ENCODE peak calls at places on chromosome 22, in six cellular contexts. B is prostate gland, E is A549, F is left lung, P is PC-3, I is left ventricle myocardium inferior. R is an unnamed sample. For H3K4me1, the result is how much of the 10 kb centered on the place peaks cover.

GRCh38 chr22:39898997-39899396 is 1.9 kb upstream of the GRAP2 start:
- DNase-seq in B (no peak), E (no peak), F (no peak), P (no peak), I (no peak), R (no peak)

GRCh38 chr22:24460418-24461089 is 33.2 kb downstream of the ADORA2A start:
- DNase-seq in B (no peak), E (no peak), F (no peak), P (no peak), I (no peak), R (no peak)

GRCh38 chr22:20981787-20982562 is at the start of gene LZTR1:
- DNase-seq in B (peak), E (peak), F (peak), P (peak), I (peak), R (peak)

GRCh38 chr22:36183446-36183845 is 18.2 kb downstream of the APOL4 start:
- DNase-seq in B (no peak), E (no peak), F (no peak), P (no peak), I (no peak), R (no peak)

GRCh38 chr22:31179345-31179744 is 19.4 kb downstream of the RNF185 start:
- DNase-seq in B (peak), E (no peak), F (no peak), P (peak), I (no peak), R (peak)

GRCh38 chr22:17199131-17199731 is 20.0 kb downstream of the ADA2 start:
- DNase-seq in B (no peak), E (no peak), F (no peak), P (no peak), I (peak), R (no peak)

GRCh38 chr22:49880281-49880680 is 26.6 kb downstream of the ZBED4 start:
- DNase-seq in B (no peak), E (no peak), F (no peak), P (no peak), I (no peak), R (no peak)

GRCh38 chr22:39839917-39840510 is 53.5 kb downstream of the ENTHD1 start:
- DNase-seq in B (no peak), E (no peak), F (no peak), P (no peak), I (no peak), R (no peak)

GRCh38 chr22:31753005-31753633 is 700 bp upstream of the DEPDC5 start:
- DNase-seq in B (peak), E (no peak), F (peak), P (peak), I (peak), R (peak)

GRCh38 chr22:31891366-31892079 is 52.8 kb upstream of the YWHAH start:
- DNase-seq in B (no peak), E (no peak), F (no peak), P (no peak), I (no peak), R (no peak)

GRCh38 chr22:22210375-22210774 is 34.2 kb upstream of the VPREB1 start:
- DNase-seq in B (no peak), E (no peak), F (no peak), P (peak), I (no peak), R (peak)

GRCh38 chr22:21009638-21010425 is 5.1 kb upstream of the P2RX6 start:
- DNase-seq in B (peak), E (no peak), F (peak), P (peak), I (no peak), R (peak)

GRCh38 chr22:38957046-38957770 is at the start of gene APOBEC3A:
- DNase-seq in B (no peak), E (no peak), F (peak), P (no peak), I (peak), R (peak)

GRCh38 chr22:38513063-38513462 is 7.0 kb upstream of the DDX17 start:
- DNase-seq in B (no peak), E (no peak), F (no peak), P (peak), I (no peak), R (no peak)

GRCh38 chr22:19761022-19761499 is 483 bp downstream of the TBX1 start:
- DNase-seq in B (no peak), E (no peak), F (peak), P (no peak), I (no peak), R (no peak)

GRCh38 chr22:39567135-39567946 is 3.2 kb upstream of the CACNA1I start:
- DNase-seq in B (no peak), E (no peak), F (no peak), P (no peak), I (no peak), R (no peak)

GRCh38 chr22:22207845-22208564 is 36.6 kb upstream of the VPREB1 start:
- DNase-seq in B (peak), E (peak), F (no peak), P (peak), I (peak), R (peak)

GRCh38 chr22:39690901-39691620 is 120.5 kb downstream of the CACNA1I start:
- DNase-seq in B (no peak), E (no peak), F (peak), P (no peak), I (no peak), R (no peak)

GRCh38 chr22:48316245-48316875 is 1511.3 kb downstream of the BRD1 start:
- DNase-seq in B (no peak), E (no peak), F (peak), P (no peak), I (no peak), R (no peak)

GRCh38 chr22:40485813-40486610 is 115.6 kb downstream of the SGSM3 start:
- DNase-seq in B (peak), E (no peak), F (no peak), P (no peak), I (no peak), R (no peak)

GRCh38 chr22:27461470-27461869 is 340.1 kb downstream of the MN1 start:
- DNase-seq in B (no peak), E (peak), F (no peak), P (peak), I (no peak), R (peak)

GRCh38 chr22:48268771-48269552 is 1506.5 kb downstream of the TBC1D22A start:
- DNase-seq in B (no peak), E (no peak), F (peak), P (no peak), I (no peak), R (no peak)

GRCh38 chr22:44521326-44521725 is 23.3 kb upstream of the RTL6 start:
- DNase-seq in B (no peak), E (no peak), F (peak), P (no peak), I (no peak), R (no peak)

GRCh38 chr22:48346311-48346710 is 1481.4 kb downstream of the BRD1 start:
- DNase-seq in B (no peak), E (no peak), F (no peak), P (no peak), I (no peak), R (no peak)

GRCh38 chr22:44972363-44973083 is 37.3 kb downstream of the PHF21B start:
- DNase-seq in B (peak), E (no peak), F (no peak), P (no peak), I (no peak), R (no peak)

GRCh38 chr22:32331918-32332725 is 25.5 kb upstream of the RFPL3 start:
- DNase-seq in B (no peak), E (no peak), F (peak), P (no peak), I (no peak), R (no peak)

GRCh38 chr22:32710896-32711295 is 90.6 kb upstream of the TIMP3 start:
- DNase-seq in B (no peak), E (no peak), F (no peak), P (no peak), I (no peak), R (no peak)

GRCh38 chr22:41517172-41518047 is 26.9 kb downstream of the POLR3H start:
- DNase-seq in B (peak), E (peak), F (no peak), P (peak), I (peak), R (peak)

GRCh38 chr22:31897842-31898241 is 46.5 kb upstream of the YWHAH start:
- DNase-seq in B (no peak), E (no peak), F (no peak), P (no peak), I (no peak), R (no peak)

GRCh38 chr22:46105494-46106278 is 44.6 kb upstream of the PPARA start:
- DNase-seq in B (peak), E (peak), F (no peak), P (no peak), I (peak), R (no peak)

GRCh38 chr22:46106279-46107022 is 43.9 kb upstream of the PPARA start:
- DNase-seq in B (no peak), E (no peak), F (no peak), P (no peak), I (no peak), R (no peak)

GRCh38 chr22:46107753-46108563 is 42.4 kb upstream of the PPARA start:
- DNase-seq in B (no peak), E (no peak), F (no peak), P (no peak), I (no peak), R (no peak)

GRCh38 chr22:46108564-46109473 is 41.5 kb upstream of the PPARA start:
- DNase-seq in B (no peak), E (no peak), F (no peak), P (peak), I (peak), R (no peak)

GRCh38 chr22:46107089-46107664 is 43.1 kb upstream of the PPARA start:
- DNase-seq in B (peak), E (no peak), F (no peak), P (no peak), I (no peak), R (no peak)
- H3K4me1 ChIP-seq in B (half or more), E (half or more), F (half or more), P (under half), I (half or more), R (under half)

GRCh38 chr22:29313126-29314071 is 2.1 kb downstream of the RASL10A start:
- DNase-seq in B (no peak), E (no peak), F (peak), P (no peak), I (no peak), R (no peak)

GRCh38 chr22:29314074-29314473 is 1.4 kb downstream of the RASL10A start:
- DNase-seq in B (no peak), E (no peak), F (peak), P (no peak), I (no peak), R (no peak)

GRCh38 chr22:29314537-29315285 is 786 bp downstream of the RASL10A start:
- DNase-seq in B (no peak), E (no peak), F (peak), P (peak), I (no peak), R (no peak)

GRCh38 chr22:29316429-29316828 is 932 bp upstream of the RASL10A start:
- DNase-seq in B (no peak), E (no peak), F (peak), P (no peak), I (no peak), R (no peak)

GRCh38 chr22:29315286-29316195 is at the start of gene RASL10A:
- DNase-seq in B (no peak), E (no peak), F (peak), P (no peak), I (no peak), R (no peak)
- TF ChIP-seq CTCF in B (no peak), E (no peak), F (no peak), P (no peak), I (no peak), R (no peak)

GRCh38 chr22:37232140-37232998 is 11.7 kb downstream of the RAC2 start:
- DNase-seq in B (no peak), E (no peak), F (peak), P (no peak), I (no peak), R (no peak)

GRCh38 chr22:37231406-37232139 is 12.5 kb downstream of the RAC2 start:
- DNase-seq in B (no peak), E (no peak), F (peak), P (no peak), I (no peak), R (no peak)

GRCh38 chr22:37235897-37236607 is 8.0 kb downstream of the RAC2 start:
- DNase-seq in B (no peak), E (no peak), F (peak), P (no peak), I (no peak), R (no peak)

GRCh38 chr22:37234736-37235711 is 9.0 kb downstream of the RAC2 start:
- DNase-seq in B (no peak), E (no peak), F (peak), P (no peak), I (no peak), R (no peak)

GRCh38 chr22:37233751-37234631 is 10.1 kb downstream of the RAC2 start:
- DNase-seq in B (no peak), E (no peak), F (peak), P (no peak), I (no peak), R (no peak)
- H3K4me1 ChIP-seq in B (under half), E (under half), F (half or more), P (under half), I (under half), R (under half)

DNA sequence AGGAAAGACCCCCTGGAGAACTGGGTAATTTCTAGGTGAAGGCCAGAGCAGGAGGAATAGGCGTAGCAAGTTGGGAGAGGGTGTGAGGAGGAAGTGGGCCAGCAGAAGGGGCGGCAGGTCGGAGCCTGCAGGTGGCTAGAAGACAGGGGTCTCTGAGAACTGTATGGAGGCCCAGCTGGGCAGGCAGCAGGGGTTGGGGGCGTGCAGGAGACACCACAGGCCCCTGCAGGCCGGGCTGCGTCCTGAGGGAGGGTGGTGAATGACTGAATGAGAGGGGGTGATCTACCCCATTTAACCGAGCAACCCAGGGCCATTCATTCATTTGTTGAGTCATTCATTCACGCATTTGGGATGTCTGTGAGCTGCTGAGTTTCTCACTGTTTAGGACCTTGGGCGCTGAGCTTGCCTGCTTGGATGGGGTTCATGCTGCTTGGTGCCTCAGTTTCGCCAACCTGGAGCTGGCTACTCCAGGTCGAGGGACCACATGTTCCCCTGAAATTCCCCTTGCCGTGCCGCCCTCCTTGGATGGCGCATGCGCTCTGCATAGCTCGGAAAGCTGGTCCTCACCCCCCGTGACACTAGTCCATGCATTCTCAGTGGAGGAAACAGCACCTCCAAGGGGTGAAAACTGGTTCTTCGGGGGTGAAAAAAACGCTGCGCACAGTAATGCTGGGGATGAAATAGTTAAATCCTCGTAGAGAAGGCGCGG is 15.6 kb downstream of the MPPED1 start:
- DNase-seq in B (no peak), E (no peak), F (no peak), P (no peak), I (no peak), R (no peak)
- TF ChIP-seq CTCF in B (no peak), E (no peak), F (no peak), P (no peak), I (no peak), R (no peak)